ENCODE peak calls at places on chromosomes 7 and 10, in four cellular contexts. Y is amniotic stem cell; Z is activated T-helper 1 cell treated with anti-CD3 and anti-CD28 coated beads, Interleukin-12 subunit alpha, Interleukin-12 subunit beta, Interleukin-2, Interleukin-4 antibody, amounts not matched to agents 30 ng/mL and 10 ng/mL and 1 ng/mL, durations not matched to agents 14 hours and 24 hours and 36 hours; P is prostate gland. E is an unnamed sample.

GRCh38 chr7:127831312-127832212 is 179.6 kb downstream of the SND1 start:
- DNase-seq in Z (no peak), P (no peak), Y (no peak), E (no peak)

GRCh38 chr7:19455508-19456132 is 253.2 kb downstream of the POLR1F start:
- DNase-seq in Z (no peak), Y (no peak), P (no peak), E (no peak)

GRCh38 chr7:604884-605531 is 85.4 kb upstream of the PDGFA start:
- DNase-seq in Y (no peak), Z (no peak), P (no peak), E (no peak)

GRCh38 chr7:55120501-55121198 is 101.8 kb downstream of the EGFR start:
- DNase-seq in Z (no peak), Y (no peak), P (peak; percentile 70), E (peak; percentile 47)

GRCh38 chr10:69895759-69896158 is 94.1 kb downstream of the COL13A1 start:
- DNase-seq in P (no peak), Z (no peak), Y (no peak), E (no peak)

GRCh38 chr7:75624134-75624832 is 114.5 kb downstream of the HIP1 start:
- DNase-seq in P (no peak), Y (no peak), Z (no peak), E (no peak)

GRCh38 chr7:102393467-102393866 is 2.7 kb upstream of the PRKRIP1 start:
- DNase-seq in P (no peak), Y (no peak), Z (no peak), E (no peak)

GRCh38 chr7:6536899-6537298 is 14.4 kb downstream of the GRID2IP start:
- DNase-seq in Z (no peak), Y (no peak), P (no peak), E (no peak)

GRCh38 chr10:71475243-71475871 is 78.6 kb downstream of the CDH23 start:
- DNase-seq in Z (no peak), P (no peak), Y (no peak), E (no peak)

GRCh38 chr10:3468919-3469638 is 296.5 kb upstream of the PITRM1 start:
- DNase-seq in P (peak; percentile 63), Y (peak; percentile 81), Z (no peak), E (peak; percentile 63)

GRCh38 chr10:96107623-96108038 is 22.5 kb upstream of the ZNF518A start:
- DNase-seq in Z (no peak), P (no peak), Y (no peak), E (no peak)

GRCh38 chr7:75732764-75733630 is 5.7 kb downstream of the HIP1 start:
- DNase-seq in P (no peak), Y (peak; percentile 52), Z (no peak), E (peak; percentile 93)

GRCh38 chr7:6258440-6259182 is 13.8 kb downstream of the CYTH3 start:
- DNase-seq in Y (peak; percentile 42), Z (no peak), P (no peak), E (peak; percentile 84)

E was measured in HS-5.